ENCODE peak calls at places on chromosomes 12 and 14, in eight cellular contexts. L is ELR; N is T-helper 9 cell; Z is naive thymus-derived CD8-positive, alpha-beta T cell; V is putamen; I is fibroblast of the conjunctiva; W is astrocyte of the cerebellum; O is glutamatergic neuron. M is an unnamed sample.

GRCh38 chr14:67240168-67240932 is 885 bp upstream of the PALS1 start:
- DNase-seq in L (peak), W (no peak), O (no peak), I (no peak), N (peak), Z (peak), V (peak), M (peak)

GRCh38 chr12:97267166-97267565 is 195.4 kb upstream of the RMST start:
- DNase-seq in Z (no peak), L (no peak), V (no peak), W (no peak), N (no peak), I (no peak), O (no peak), M (no peak)

GRCh38 chr12:48118491-48118890 is 673 bp upstream of the PFKM start:
- DNase-seq in V (no peak), I (no peak), N (no peak), O (no peak), W (no peak), Z (no peak), L (no peak), M (no peak)

GRCh38 chr14:22982013-22982476 is 306 bp downstream of the AJUBA start:
- DNase-seq in L (no peak), N (no peak), O (peak), V (no peak), I (no peak), W (no peak), Z (no peak), M (no peak)

GRCh38 chr12:43883311-43883710 is 47.4 kb downstream of the TMEM117 start:
- DNase-seq in W (no peak), I (no peak), L (no peak), N (no peak), Z (no peak), V (no peak), O (no peak), M (no peak)

GRCh38 chr12:40382217-40382616 is 157.4 kb downstream of the LRRK2 start:
- DNase-seq in W (no peak), O (no peak), Z (no peak), L (no peak), I (no peak), V (no peak), N (no peak), M (no peak)

GRCh38 chr14:99363051-99363450 is 91.1 kb upstream of the BCL11B start:
- DNase-seq in N (no peak), I (no peak), Z (no peak), V (no peak), O (no peak), W (no peak), L (no peak), M (no peak)

GRCh38 chr12:128607606-128608005 is 216.2 kb downstream of the SLC15A4 start:
- DNase-seq in L (no peak), N (no peak), Z (no peak), W (no peak), V (no peak), I (no peak), O (no peak), M (no peak)

GRCh38 chr12:50776749-50777728 is 13.1 kb downstream of the ATF1 start:
- DNase-seq in W (no peak), Z (no peak), N (no peak), V (no peak), O (no peak), I (no peak), L (no peak), M (no peak)

GRCh38 chr12:26748412-26748740 is 84.6 kb downstream of the ITPR2 start:
- DNase-seq in I (no peak), W (no peak), V (no peak), Z (no peak), N (no peak), O (no peak), L (no peak), M (no peak)

GRCh38 chr14:77641207-77641533 is 24.7 kb upstream of the SPTLC2 start:
- DNase-seq in W (no peak), O (no peak), N (no peak), L (no peak), V (no peak), Z (no peak), I (no peak), M (no peak)

GRCh38 chr12:25269701-25270100 is 19.0 kb upstream of the KRAS start:
- DNase-seq in L (no peak), N (no peak), Z (no peak), I (no peak), O (no peak), V (no peak), W (no peak), M (no peak)

GRCh38 chr12:124311292-124312109 is 16.6 kb downstream of the RFLNA start:
- DNase-seq in V (no peak), I (no peak), N (no peak), Z (no peak), W (no peak), L (no peak), O (no peak), M (no peak)

GRCh38 chr14:46472261-46472660 is 179.3 kb downstream of the RPL10L start:
- DNase-seq in L (no peak), V (no peak), W (no peak), I (no peak), Z (no peak), O (no peak), N (no peak), M (no peak)

GRCh38 chr12:52494518-52494917 is 1.5 kb upstream of the KRT6A start:
- DNase-seq in N (no peak), Z (no peak), V (no peak), L (peak), O (no peak), W (no peak), I (no peak), M (no peak)

GRCh38 chr14:63682727-63683593 is 41.3 kb upstream of the WDR89 start:
- DNase-seq in W (no peak), O (no peak), N (no peak), I (no peak), V (no peak), Z (no peak), L (no peak), M (no peak)

GRCh38 chr12:84270470-84271140 is 642.0 kb downstream of the SLC6A15 start:
- DNase-seq in L (no peak), Z (no peak), I (no peak), N (no peak), V (no peak), W (no peak), O (no peak), M (no peak)

GRCh38 chr12:107749094-107749493 is 11.8 kb downstream of the PRDM4 start:
- DNase-seq in O (no peak), N (no peak), L (peak), Z (no peak), V (no peak), W (no peak), I (no peak), M (no peak)

GRCh38 chr12:241266-241665 is 21.4 kb downstream of the SLC6A13 start:
- DNase-seq in N (no peak), O (no peak), Z (no peak), I (no peak), V (no peak), W (no peak), L (no peak), M (no peak)

GRCh38 chr12:108565976-108566375 is 3.6 kb downstream of the ISCU start:
- DNase-seq in L (peak), W (no peak), V (no peak), N (peak), I (peak), O (peak), Z (peak), M (no peak)

GRCh38 chr14:38420045-38420444 is 164.2 kb upstream of the CLEC14A start:
- DNase-seq in W (no peak), Z (no peak), I (no peak), L (peak), O (no peak), V (peak), N (no peak), M (no peak)

GRCh38 chr14:104288272-104288671 is 149.9 kb downstream of the KIF26A start:
- DNase-seq in V (no peak), W (no peak), N (no peak), Z (no peak), O (peak), L (no peak), I (no peak), M (no peak)

GRCh38 chr12:120367924-120368788 is 808 bp downstream of the MSI1 start:
- DNase-seq in I (no peak), O (peak), V (no peak), W (no peak), N (no peak), Z (no peak), L (no peak), M (no peak)

GRCh38 chr12:104486416-104486815 is 29.7 kb downstream of the CHST11 start:
- DNase-seq in I (no peak), W (no peak), V (no peak), L (no peak), Z (no peak), N (no peak), O (no peak), M (no peak)

GRCh38 chr14:73758392-73759182 is 44.4 kb upstream of the PNMA1 start:
- DNase-seq in W (no peak), Z (peak), N (peak), I (no peak), L (peak), O (peak), V (no peak), M (no peak)

GRCh38 chr14:28875937-28876910 is 109.6 kb downstream of the FOXG1 start:
- DNase-seq in I (no peak), Z (no peak), N (no peak), W (no peak), O (no peak), V (no peak), L (no peak), M (no peak)

GRCh38 chr14:100708349-100709217 is 18.1 kb upstream of the DLK1 start:
- DNase-seq in L (no peak), Z (no peak), I (no peak), O (no peak), N (no peak), W (no peak), V (no peak), M (no peak)

GRCh38 chr12:110436231-110436630 is 13.9 kb downstream of the ARPC3 start:
- DNase-seq in L (peak), W (no peak), N (no peak), I (no peak), O (no peak), Z (no peak), V (no peak), M (no peak)

GRCh38 chr14:32382704-32383103 is 53.6 kb downstream of the AKAP6 start:
- DNase-seq in L (peak), Z (no peak), V (no peak), W (peak), I (no peak), N (no peak), O (peak), M (no peak)

GRCh38 chr12:6758511-6758910 is 5.6 kb upstream of the MLF2 start:
- DNase-seq in W (no peak), V (no peak), O (peak), L (no peak), N (no peak), I (no peak), Z (no peak), M (no peak)

GRCh38 chr14:102819176-102819628 is 42.0 kb downstream of the TRAF3 start:
- DNase-seq in I (no peak), O (no peak), V (no peak), N (peak), L (no peak), Z (no peak), W (no peak), M (no peak)

M was measured in caudate nucleus.